ENCODE peak calls at places on chromosomes 2 and 18, in nine cellular contexts. F, J, I, H, D, N, O, T and Y are unnamed samples.
A peak's percentile ranks its signal among the peaks of the same experiment; 100 is the strongest.

GRCh38 chr2:16278421-16279200 is 338.3 kb downstream of the MYCN start:
- DNase-seq in I (no peak), O (no peak), J (no peak), T (no peak), D (no peak), H (no peak), F (no peak), N (no peak), Y (no peak)

GRCh38 chr18:62199629-62200028 is 12.6 kb downstream of the RELCH start:
- DNase-seq in F (no peak), I (no peak), J (peak; percentile 28), H (no peak), T (no peak), N (no peak), O (no peak), D (no peak), Y (no peak)

GRCh38 chr2:85506768-85507181 is 32.2 kb upstream of the MAT2A start:
- DNase-seq in J (no peak), D (no peak), O (no peak), N (peak; percentile 64), I (no peak), T (no peak), H (peak; percentile 64), F (no peak), Y (no peak)

GRCh38 chr2:208000701-208001395 is 24.5 kb downstream of the PLEKHM3 start:
- DNase-seq in T (no peak), I (no peak), O (no peak), F (no peak), J (peak; percentile 85), D (no peak), H (peak; percentile 64), N (peak; percentile 26), Y (no peak)

GRCh38 chr2:236875906-236876505 is 209.7 kb upstream of the COPS8 start:
- DNase-seq in O (peak; percentile 28), N (no peak), I (no peak), T (peak; percentile 24), J (peak; percentile 86), D (no peak), H (peak; percentile 55), F (no peak), Y (no peak)

GRCh38 chr2:11773111-11773510 is 26.7 kb downstream of the LPIN1 start:
- DNase-seq in O (no peak), T (no peak), J (no peak), N (no peak), I (no peak), H (no peak), F (no peak), D (no peak), Y (no peak)

GRCh38 chr2:98524168-98524567 is 79.5 kb downstream of the INPP4A start:
- DNase-seq in O (no peak), H (peak; percentile 41), T (no peak), I (no peak), D (no peak), J (peak; percentile 72), F (no peak), N (peak; percentile 81), Y (no peak)

GRCh38 chr2:179096090-179096489 is 46.2 kb upstream of the CCDC141 start:
- DNase-seq in H (no peak), O (no peak), I (no peak), D (no peak), F (no peak), N (no peak), T (no peak), J (peak; percentile 49), Y (no peak)

GRCh38 chr2:38474833-38475566 is 97.9 kb upstream of the ATL2 start:
- DNase-seq in I (no peak), T (no peak), F (no peak), H (no peak), D (no peak), N (no peak), O (no peak), J (no peak), Y (no peak)

DNA sequence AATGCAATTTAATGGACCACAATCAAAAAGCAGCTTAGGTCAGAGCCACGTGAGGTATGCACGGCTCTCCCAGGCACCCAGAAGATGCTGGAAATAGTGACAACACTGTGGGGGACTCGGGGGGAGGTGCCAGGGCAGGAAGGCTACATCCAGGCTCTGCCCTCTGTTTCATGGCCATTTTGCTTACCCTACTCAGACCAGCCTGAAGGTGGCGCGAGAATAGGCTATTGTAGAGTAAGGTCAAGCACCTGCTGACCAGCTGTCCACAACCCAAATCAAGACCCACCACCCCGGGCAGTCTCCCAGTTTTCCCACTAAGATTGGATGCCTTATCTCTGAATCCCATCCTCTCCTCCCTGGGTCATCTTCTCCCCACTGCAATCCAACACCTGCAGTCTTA is 115.7 kb downstream of the VIT start:
- DNase-seq in D (no peak), H (peak; percentile 12), F (no peak), T (no peak), O (no peak), N (no peak), J (no peak), I (no peak), Y (no peak)
- TF ChIP-seq CTCF in D (no peak), H (peak; percentile 28), F (no peak), T (no peak), O (no peak), N (no peak), J (peak; percentile 26), I (no peak), Y (no peak)

GRCh38 chr2:54611830-54612545 is 111.5 kb upstream of the EML6 start:
- DNase-seq in F (no peak), J (no peak), N (no peak), H (no peak), O (no peak), D (no peak), I (no peak), T (no peak), Y (no peak)
- TF ChIP-seq CTCF in F (no peak), J (no peak), N (no peak), H (no peak), O (no peak), D (no peak), I (no peak), T (no peak), Y (no peak)

GRCh38 chr2:239290618-239291504 is 110.0 kb downstream of the HDAC4 start:
- DNase-seq in I (no peak), H (peak; percentile 62), F (no peak), O (peak; percentile 54), D (no peak), N (peak; percentile 80), J (peak; percentile 78), T (peak; percentile 11), Y (peak; percentile 3)

GRCh38 chr2:239292956-239293355 is 107.9 kb downstream of the HDAC4 start:
- DNase-seq in D (no peak), J (no peak), N (no peak), T (no peak), H (no peak), O (no peak), F (no peak), I (no peak), Y (no peak)

GRCh38 chr2:239293450-239294430 is 107.1 kb downstream of the HDAC4 start:
- DNase-seq in J (no peak), F (no peak), D (no peak), O (no peak), N (no peak), H (no peak), T (no peak), I (no peak), Y (no peak)

GRCh38 chr2:239292531-239292930 is 108.3 kb downstream of the HDAC4 start:
- DNase-seq in D (no peak), H (no peak), O (no peak), N (no peak), J (no peak), F (no peak), I (no peak), T (no peak), Y (no peak)

GRCh38 chr2:239291505-239292350 is 109.1 kb downstream of the HDAC4 start:
- DNase-seq in D (no peak), I (peak; percentile 55), T (no peak), N (no peak), H (no peak), F (no peak), J (no peak), O (peak; percentile 34), Y (no peak)
- TF ChIP-seq CTCF in D (no peak), I (no peak), T (no peak), N (no peak), H (no peak), F (no peak), J (no peak), O (no peak), Y (no peak)

GRCh38 chr2:121006783-121007489 is 271.3 kb downstream of the GLI2 start:
- DNase-seq in O (no peak), H (no peak), J (no peak), N (no peak), F (no peak), I (no peak), T (no peak), D (no peak), Y (no peak)

GRCh38 chr2:121010998-121011397 is 274.0 kb downstream of the TFCP2L1 start:
- DNase-seq in T (no peak), J (no peak), I (no peak), O (no peak), N (no peak), H (no peak), F (no peak), D (no peak), Y (no peak)

GRCh38 chr2:121007490-121007853 is 271.8 kb downstream of the GLI2 start:
- DNase-seq in D (no peak), O (no peak), J (no peak), H (no peak), T (no peak), F (no peak), N (no peak), I (no peak), Y (no peak)

GRCh38 chr2:121005512-121005911 is 269.8 kb downstream of the GLI2 start:
- DNase-seq in J (no peak), H (no peak), N (no peak), T (no peak), D (no peak), I (no peak), F (no peak), O (no peak), Y (no peak)

DNA sequence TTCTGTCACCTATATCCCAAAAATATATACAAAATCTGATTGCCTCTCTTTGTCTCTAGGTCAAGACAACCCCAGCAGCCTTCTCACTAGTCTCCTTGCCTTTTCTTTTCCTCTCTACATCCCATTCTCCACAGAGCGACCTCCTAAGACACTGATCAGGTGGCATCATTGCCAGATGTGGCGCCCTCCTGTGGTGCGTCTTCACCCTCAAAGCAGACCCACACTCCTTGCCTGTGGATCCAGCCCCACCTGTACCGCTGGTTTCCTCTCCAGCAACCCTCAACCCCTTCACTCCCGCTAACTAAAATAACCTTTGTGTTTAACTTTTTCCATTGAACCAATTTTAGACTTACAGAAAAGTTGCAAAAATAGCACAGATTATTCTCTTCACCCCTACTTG is 273.3 kb downstream of the GLI2 start:
- DNase-seq in O (peak; percentile 47), F (no peak), I (no peak), T (no peak), H (peak; percentile 17), D (no peak), J (no peak), N (no peak), Y (no peak)
- TF ChIP-seq CTCF in O (peak; percentile 34), F (no peak), I (peak; percentile 43), T (no peak), H (peak; percentile 41), D (no peak), J (peak; percentile 36), N (peak; percentile 13), Y (no peak)